ENCODE peak calls at places on chromosomes 11 and 22, in eight cellular contexts. K, N, E, A, V, I, H and M are unnamed samples.

GRCh38 chr11:37811349-37811748 is 1213.3 kb upstream of the RAG2 start:
- DNase-seq in K (no peak), N (no peak), E (no peak), A (no peak), V (no peak), I (no peak), H (no peak), M (no peak)

GRCh38 chr11:116911981-116912734 is 74.7 kb upstream of the APOA1 start:
- DNase-seq in K (no peak), N (no peak), E (no peak), A (no peak), V (no peak), I (no peak), H (no peak), M (no peak)

GRCh38 chr11:30326911-30327310 is 4.0 kb downstream of the ARL14EP start:
- DNase-seq in K (no peak), N (no peak), E (no peak), A (no peak), V (no peak), I (no peak), H (no peak), M (no peak)

GRCh38 chr11:123640677-123641494 is 13.5 kb downstream of the SCN3B start:
- DNase-seq in K (no peak), N (no peak), E (peak), A (no peak), V (peak), I (no peak), H (peak), M (peak)

GRCh38 chr22:25172153-25172552 is 27.5 kb upstream of the CRYBB3 start:
- DNase-seq in K (no peak), N (no peak), E (no peak), A (no peak), V (peak), I (no peak), H (peak), M (no peak)

GRCh38 chr11:27656806-27657483 is 43.3 kb downstream of the BDNF start:
- DNase-seq in K (no peak), N (no peak), E (no peak), A (peak), V (no peak), I (no peak), H (no peak), M (no peak)

GRCh38 chr11:104772806-104773241 is 125.4 kb downstream of the CASP12 start:
- DNase-seq in K (peak), N (peak), E (no peak), A (peak), V (peak), I (no peak), H (no peak), M (no peak)

GRCh38 chr11:34938621-34939020 is 22.2 kb downstream of the PDHX start:
- DNase-seq in K (no peak), N (no peak), E (no peak), A (no peak), V (no peak), I (no peak), H (no peak), M (no peak)

GRCh38 chr11:104870910-104871309 is 27.4 kb downstream of the CASP12 start:
- DNase-seq in K (no peak), N (no peak), E (no peak), A (no peak), V (no peak), I (no peak), H (no peak), M (no peak)

GRCh38 chr11:40188848-40189247 is 1270.6 kb downstream of the LRRC4C start:
- DNase-seq in K (no peak), N (no peak), E (no peak), A (no peak), V (no peak), I (no peak), H (no peak), M (no peak)

GRCh38 chr11:115528217-115528616 is 24.0 kb upstream of the CADM1 start:
- DNase-seq in K (no peak), N (no peak), E (no peak), A (no peak), V (no peak), I (no peak), H (no peak), M (no peak)

GRCh38 chr11:128814856-128815705 is 52.0 kb downstream of the KCNJ1 start:
- DNase-seq in K (peak), N (peak), E (peak), A (peak), V (peak), I (no peak), H (no peak), M (peak)

GRCh38 chr11:126839496-126839895 is 161.1 kb downstream of the KIRREL3 start:
- DNase-seq in K (no peak), N (no peak), E (no peak), A (no peak), V (no peak), I (no peak), H (no peak), M (no peak)

GRCh38 chr11:67666303-67666645 is 8.1 kb downstream of the ALDH3B2 start:
- DNase-seq in K (no peak), N (no peak), E (no peak), A (no peak), V (no peak), I (no peak), H (no peak), M (no peak)

GRCh38 chr11:67664213-67664585 is 10.2 kb downstream of the ALDH3B2 start:
- DNase-seq in K (no peak), N (no peak), E (no peak), A (no peak), V (no peak), I (no peak), H (no peak), M (no peak)

GRCh38 chr11:67664696-67665536 is 9.5 kb downstream of the ALDH3B2 start:
- DNase-seq in K (no peak), N (no peak), E (no peak), A (no peak), V (no peak), I (no peak), H (no peak), M (no peak)

GRCh38 chr11:67666676-67667489 is 7.5 kb downstream of the ALDH3B2 start:
- DNase-seq in K (no peak), N (no peak), E (no peak), A (no peak), V (no peak), I (no peak), H (no peak), M (no peak)

DNA sequence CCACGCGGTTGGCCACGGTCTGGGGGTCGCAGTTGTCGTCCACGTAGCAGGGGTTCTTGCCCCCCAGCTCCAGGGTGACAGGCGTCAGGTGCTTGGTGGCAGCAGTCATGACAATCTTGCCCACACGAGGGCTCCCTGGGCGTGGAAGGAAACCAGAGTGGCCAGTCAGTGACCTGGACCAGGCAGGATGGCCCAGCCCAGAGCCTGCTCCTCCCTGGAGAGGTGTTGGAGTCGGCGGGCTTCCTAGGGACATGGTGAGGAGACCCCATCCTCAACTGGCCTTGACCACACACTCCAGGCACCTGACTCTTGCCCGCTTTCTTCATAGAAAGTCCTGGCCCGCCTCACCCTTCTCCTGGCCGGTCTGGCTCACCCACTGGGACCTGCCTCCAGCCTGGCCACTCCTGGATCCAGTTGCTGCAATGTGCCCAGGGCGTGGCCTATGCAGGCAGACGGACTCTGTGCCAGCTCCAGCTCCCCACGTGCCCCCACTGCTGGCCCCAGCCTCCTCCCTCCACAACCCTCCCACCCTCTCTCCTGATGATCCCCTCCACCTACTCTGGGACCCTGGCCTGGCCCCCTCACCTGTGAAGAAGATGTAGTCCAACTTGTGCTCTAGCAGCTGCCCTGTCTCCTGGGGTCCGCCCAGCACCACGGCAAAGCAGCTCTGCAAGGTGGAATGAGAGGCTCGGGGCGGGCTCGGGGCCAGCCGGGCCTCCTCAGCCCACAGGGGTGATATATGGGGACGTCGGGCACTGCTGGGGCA is 8.7 kb downstream of the ALDH3B2 start:
- DNase-seq in K (no peak), N (no peak), E (no peak), A (no peak), V (peak), I (peak), H (no peak), M (no peak)
- TF ChIP-seq CTCF in K (no peak), N (no peak), E (no peak), A (no peak), V (peak), I (peak), H (no peak), M (no peak)

GRCh38 chr11:83725161-83725560 is 439.0 kb upstream of the CCDC90B start:
- DNase-seq in K (no peak), N (no peak), E (no peak), A (no peak), V (no peak), I (no peak), H (no peak), M (no peak)

GRCh38 chr11:83720675-83721074 is 434.5 kb upstream of the CCDC90B start:
- DNase-seq in K (no peak), N (no peak), E (no peak), A (no peak), V (no peak), I (no peak), H (no peak), M (no peak)

GRCh38 chr11:83721286-83721685 is 435.1 kb upstream of the CCDC90B start:
- DNase-seq in K (no peak), N (no peak), E (no peak), A (no peak), V (peak), I (no peak), H (no peak), M (no peak)

GRCh38 chr11:83724704-83725114 is 438.5 kb upstream of the CCDC90B start:
- DNase-seq in K (no peak), N (no peak), E (peak), A (no peak), V (peak), I (peak), H (no peak), M (no peak)

GRCh38 chr11:83722392-83722791 is 436.2 kb upstream of the CCDC90B start:
- DNase-seq in K (no peak), N (no peak), E (no peak), A (no peak), V (no peak), I (no peak), H (no peak), M (no peak)
- TF ChIP-seq CTCF in K (no peak), N (no peak), E (no peak), A (no peak), V (no peak), I (no peak), H (no peak), M (no peak)

GRCh38 chr11:12414641-12415040 is 37.3 kb downstream of the PARVA start:
- DNase-seq in K (no peak), N (no peak), E (no peak), A (no peak), V (no peak), I (no peak), H (no peak), M (no peak)
- TF ChIP-seq CTCF in K (peak), N (no peak), E (no peak), A (no peak), V (no peak), I (no peak), H (no peak), M (no peak)

DNA sequence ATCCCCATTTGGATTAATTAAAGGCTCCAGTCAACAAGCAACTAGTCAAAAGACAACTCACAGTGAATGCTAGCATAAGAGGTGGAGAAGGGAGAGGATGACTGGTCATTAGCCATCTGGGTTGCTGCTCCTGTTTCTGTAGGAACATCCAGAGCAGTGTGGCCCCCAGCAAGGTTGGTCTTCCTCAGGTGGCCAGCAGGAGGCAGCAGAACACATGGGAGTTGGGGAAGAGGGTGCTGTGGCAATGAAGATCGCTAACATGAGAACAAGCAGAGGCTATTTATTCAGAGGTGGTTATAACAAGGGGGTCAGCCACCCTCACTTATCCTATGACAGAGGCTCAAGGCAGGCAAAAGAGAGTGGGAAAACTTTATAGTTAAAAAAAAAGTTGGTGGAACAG is 21.3 kb downstream of the IZUMO1R start:
- DNase-seq in K (no peak), N (no peak), E (peak), A (peak), V (peak), I (no peak), H (peak), M (no peak)
- TF ChIP-seq CTCF in K (peak), N (peak), E (peak), A (peak), V (peak), I (peak), H (peak), M (peak)

DNA sequence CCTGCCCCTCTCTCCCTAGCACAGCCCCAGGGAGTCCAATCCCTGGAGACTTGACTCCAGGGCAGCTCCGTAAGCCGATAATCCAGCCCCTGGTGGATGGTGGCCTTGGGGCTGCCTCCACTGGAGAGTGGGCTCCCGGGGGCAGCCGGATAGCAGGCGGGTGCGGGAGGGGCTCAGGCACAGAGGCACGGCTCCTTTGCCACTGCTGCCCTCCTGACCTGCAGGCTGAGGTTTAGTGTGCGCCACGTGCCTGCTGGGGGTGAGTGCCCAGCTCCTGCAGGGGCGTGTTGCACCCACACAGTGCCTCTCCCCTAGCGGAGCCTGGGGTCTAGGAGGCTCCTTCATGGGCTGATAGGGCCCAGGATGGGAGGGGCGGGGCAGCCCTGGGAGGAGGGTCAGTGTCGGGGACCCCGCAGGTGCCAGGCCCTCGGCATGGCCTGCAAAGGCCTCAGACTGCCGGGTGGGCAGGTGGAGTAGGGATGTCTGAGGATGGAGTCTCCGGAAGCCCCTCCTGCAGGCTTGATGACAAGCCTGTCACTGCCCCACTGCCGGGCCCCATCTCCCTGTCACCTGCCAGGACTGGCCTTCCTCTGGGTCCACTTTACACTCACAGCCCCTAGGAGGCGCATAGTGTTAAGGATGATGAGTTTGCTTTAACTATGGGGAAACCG is 5.6 kb downstream of the DUSP8 start:
- DNase-seq in K (no peak), N (no peak), E (peak), A (no peak), V (no peak), I (no peak), H (no peak), M (no peak)
- TF ChIP-seq CTCF in K (no peak), N (no peak), E (no peak), A (no peak), V (no peak), I (no peak), H (peak), M (no peak)

GRCh38 chr22:35317680-35318290 is 18.1 kb downstream of the TOM1 start:
- DNase-seq in K (no peak), N (no peak), E (no peak), A (no peak), V (no peak), I (no peak), H (no peak), M (no peak)

GRCh38 chr22:35315855-35316745 is 16.4 kb downstream of the TOM1 start:
- DNase-seq in K (no peak), N (no peak), E (no peak), A (no peak), V (no peak), I (no peak), H (no peak), M (no peak)

GRCh38 chr22:35313311-35314121 is 13.8 kb downstream of the TOM1 start:
- DNase-seq in K (peak), N (peak), E (no peak), A (peak), V (peak), I (no peak), H (peak), M (no peak)

GRCh38 chr22:35314161-35314942 is 14.7 kb downstream of the TOM1 start:
- DNase-seq in K (no peak), N (no peak), E (no peak), A (no peak), V (peak), I (no peak), H (no peak), M (no peak)

DNA sequence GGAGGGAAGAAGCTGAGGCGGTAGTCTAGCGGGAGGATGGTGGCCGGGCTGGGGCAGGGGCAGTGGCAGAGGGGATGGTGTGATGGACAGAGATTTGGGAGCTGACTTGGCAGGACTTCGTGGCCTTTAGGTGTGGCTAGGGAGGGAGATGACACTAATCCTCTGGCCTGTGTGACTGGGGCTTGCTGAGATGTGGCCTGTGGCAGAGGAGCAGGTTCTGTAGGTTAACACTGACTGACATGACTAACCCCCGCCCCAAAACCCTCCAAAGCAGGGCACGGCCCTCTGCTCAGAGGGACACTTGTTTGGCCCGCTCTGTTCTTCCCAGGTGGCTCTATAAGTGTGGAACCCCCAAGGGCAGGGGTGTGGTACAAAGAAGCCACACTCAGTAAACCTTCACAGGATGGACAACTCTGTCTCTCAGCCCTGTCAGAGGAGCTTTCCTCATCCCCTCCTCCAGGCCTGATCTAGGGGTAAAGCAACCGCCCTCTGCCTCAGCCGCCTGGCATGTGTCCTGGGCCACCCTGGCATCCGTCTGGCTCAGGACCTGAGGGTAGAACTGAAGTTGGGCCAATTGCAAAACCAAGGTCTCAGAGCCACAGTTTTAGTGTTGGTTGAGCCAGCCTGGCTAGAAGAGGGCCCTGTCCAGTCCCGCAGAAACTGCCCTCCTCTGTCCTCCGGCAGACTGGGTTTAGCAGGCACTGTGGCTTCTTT is 15.6 kb downstream of the TOM1 start:
- DNase-seq in K (no peak), N (no peak), E (no peak), A (no peak), V (no peak), I (peak), H (no peak), M (no peak)
- TF ChIP-seq CTCF in K (no peak), N (no peak), E (no peak), A (no peak), V (no peak), I (no peak), H (no peak), M (no peak)